ENCODE peak calls at places on chromosome 15, in eight cellular contexts. R is aorta, C is dorsolateral prefrontal cortex, M is right lobe of liver, D is OCI-LY7, A is cardiac muscle cell, X is lung, E is body of pancreas. L is an unnamed sample.

GRCh38 chr15:29708519-29708918 is 113.7 kb downstream of the TJP1 start:
- DNase-seq in R (no peak), C (no peak), M (no peak), D (no peak), A (peak; percentile 33), X (no peak), E (no peak), L (no peak)

GRCh38 chr15:47293763-47294162 is 423.5 kb upstream of the SEMA6D start:
- DNase-seq in R (peak; percentile 84), C (no peak), M (peak; percentile 71), D (no peak), A (peak; percentile 96), X (peak; percentile 64), E (peak; percentile 50), L (peak; percentile 29)

GRCh38 chr15:42348083-42348482 is 11.2 kb upstream of the CAPN3 start:
- DNase-seq in R (no peak), C (no peak), M (no peak), D (no peak), A (peak; percentile 32), X (no peak), E (no peak), L (no peak)

GRCh38 chr15:100711479-100712130 is 109.2 kb downstream of the ASB7 start:
- DNase-seq in R (no peak), C (no peak), M (no peak), D (no peak), A (no peak), X (no peak), E (no peak), L (no peak)

GRCh38 chr15:32030795-32031194 is 480 bp downstream of the CHRNA7 start:
- DNase-seq in R (no peak), C (no peak), M (no peak), D (no peak), A (peak; percentile 5), X (no peak), E (peak; percentile 14), L (no peak)

GRCh38 chr15:65365229-65365628 is 12.6 kb downstream of the IGDCC3 start:
- DNase-seq in R (no peak), C (no peak), M (peak; percentile 29), D (no peak), A (no peak), X (no peak), E (no peak), L (no peak)

GRCh38 chr15:34043813-34044212 is 4.8 kb upstream of the AVEN start:
- DNase-seq in R (no peak), C (no peak), M (no peak), D (no peak), A (no peak), X (no peak), E (no peak), L (no peak)

GRCh38 chr15:100661161-100661560 is 58.8 kb downstream of the ASB7 start:
- DNase-seq in R (no peak), C (no peak), M (no peak), D (no peak), A (no peak), X (no peak), E (no peak), L (no peak)

GRCh38 chr15:65184944-65185717 is at the start of gene CLPX:
- DNase-seq in R (peak; percentile 96), C (peak; percentile 74), M (peak; percentile 97), D (peak; percentile 92), A (peak; percentile 98), X (peak; percentile 92), E (peak; percentile 98), L (peak; percentile 93)

DNA sequence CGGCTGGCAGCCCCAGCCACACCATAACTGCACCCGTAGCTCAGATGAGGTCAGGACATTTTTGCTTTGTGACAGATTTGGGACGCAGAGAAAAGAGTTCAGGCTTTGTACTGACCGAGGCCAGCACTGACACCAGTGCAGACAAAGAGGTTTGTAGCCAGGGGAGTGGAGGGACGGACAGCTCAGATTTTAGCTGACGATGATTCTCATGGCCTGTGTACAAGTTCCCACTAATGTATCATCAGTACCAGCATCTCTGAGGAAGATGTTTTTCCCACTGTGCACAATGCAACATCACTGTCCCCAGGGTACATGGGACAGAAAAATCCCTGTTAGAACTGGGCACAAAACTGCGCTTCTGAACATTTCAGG is 112.7 kb downstream of the SLCO3A1 start:
- DNase-seq in R (no peak), C (no peak), M (no peak), D (no peak), A (no peak), X (no peak), E (no peak), L (no peak)
- H3K4me3 ChIP-seq in R (no peak overlapping the region), C (no peak overlapping the region), M (no peak overlapping the region), D (no peak overlapping the region), A (no peak overlapping the region), X (no peak overlapping the region), E (no peak overlapping the region), L (no peak overlapping the region)

GRCh38 chr15:63544253-63545026 is 40.0 kb downstream of the USP3 start:
- DNase-seq in R (no peak), C (no peak), M (no peak), D (peak; percentile 47), A (no peak), X (no peak), E (no peak), L (no peak)

GRCh38 chr15:63535689-63536088 is 31.3 kb downstream of the USP3 start:
- DNase-seq in R (no peak), C (no peak), M (no peak), D (no peak), A (no peak), X (no peak), E (no peak), L (no peak)

GRCh38 chr15:63538876-63539275 is 34.5 kb downstream of the USP3 start:
- DNase-seq in R (no peak), C (no peak), M (no peak), D (no peak), A (no peak), X (no peak), E (no peak), L (no peak)

GRCh38 chr15:63539517-63539916 is 35.1 kb downstream of the USP3 start:
- DNase-seq in R (no peak), C (no peak), M (no peak), D (no peak), A (peak; percentile 65), X (no peak), E (peak; percentile 44), L (peak; percentile 58)
- H3K4me3 ChIP-seq in R (no peak overlapping the region), C (no peak overlapping the region), M (no peak overlapping the region), D (no peak overlapping the region), A (no peak overlapping the region), X (no peak overlapping the region), E (no peak overlapping the region), L (no peak overlapping the region)

GRCh38 chr15:67249830-67250229 is 4.6 kb downstream of the AAGAB start:
- DNase-seq in R (no peak), C (no peak), M (no peak), D (no peak), A (no peak), X (no peak), E (no peak), L (no peak)
- H3K4me3 ChIP-seq in R (no peak overlapping the region), C (no peak overlapping the region), M (no peak overlapping the region), D (no peak overlapping the region), A (no peak overlapping the region), X (no peak overlapping the region), E (no peak overlapping the region), L (no peak overlapping the region)

GRCh38 chr15:52021128-52021671 is 2.2 kb downstream of the MAPK6 start:
- DNase-seq in R (peak; percentile 62), C (no peak), M (no peak), D (peak; percentile 61), A (peak; percentile 93), X (peak; percentile 45), E (peak; percentile 87), L (peak; percentile 47)

GRCh38 chr15:52020253-52021085 is 1.4 kb downstream of the MAPK6 start:
- DNase-seq in R (no peak), C (no peak), M (no peak), D (peak; percentile 49), A (peak; percentile 44), X (no peak), E (no peak), L (no peak)

GRCh38 chr15:52019394-52020252 is 604 bp downstream of the MAPK6 start:
- DNase-seq in R (peak; percentile 93), C (peak; percentile 64), M (peak; percentile 94), D (peak; percentile 74), A (peak; percentile 92), X (peak; percentile 83), E (peak; percentile 90), L (peak; percentile 92)

GRCh38 chr15:52018693-52019393 is at the start of gene MAPK6:
- DNase-seq in R (peak; percentile 95), C (peak; percentile 86), M (peak; percentile 95), D (peak; percentile 94), A (peak; percentile 97), X (peak; percentile 92), E (peak; percentile 95), L (peak; percentile 95)

GRCh38 chr15:52018244-52018643 is 775 bp upstream of the MAPK6 start:
- DNase-seq in R (no peak), C (no peak), M (no peak), D (no peak), A (no peak), X (no peak), E (no peak), L (no peak)
- H3K4me3 ChIP-seq in R (no peak overlapping the region), C (peak overlapping the region; percentile 67), M (no peak overlapping the region), D (peak overlapping the region; percentile 82), A (no peak overlapping the region), X (no peak overlapping the region), E (no peak overlapping the region), L (no peak overlapping the region)

DNA sequence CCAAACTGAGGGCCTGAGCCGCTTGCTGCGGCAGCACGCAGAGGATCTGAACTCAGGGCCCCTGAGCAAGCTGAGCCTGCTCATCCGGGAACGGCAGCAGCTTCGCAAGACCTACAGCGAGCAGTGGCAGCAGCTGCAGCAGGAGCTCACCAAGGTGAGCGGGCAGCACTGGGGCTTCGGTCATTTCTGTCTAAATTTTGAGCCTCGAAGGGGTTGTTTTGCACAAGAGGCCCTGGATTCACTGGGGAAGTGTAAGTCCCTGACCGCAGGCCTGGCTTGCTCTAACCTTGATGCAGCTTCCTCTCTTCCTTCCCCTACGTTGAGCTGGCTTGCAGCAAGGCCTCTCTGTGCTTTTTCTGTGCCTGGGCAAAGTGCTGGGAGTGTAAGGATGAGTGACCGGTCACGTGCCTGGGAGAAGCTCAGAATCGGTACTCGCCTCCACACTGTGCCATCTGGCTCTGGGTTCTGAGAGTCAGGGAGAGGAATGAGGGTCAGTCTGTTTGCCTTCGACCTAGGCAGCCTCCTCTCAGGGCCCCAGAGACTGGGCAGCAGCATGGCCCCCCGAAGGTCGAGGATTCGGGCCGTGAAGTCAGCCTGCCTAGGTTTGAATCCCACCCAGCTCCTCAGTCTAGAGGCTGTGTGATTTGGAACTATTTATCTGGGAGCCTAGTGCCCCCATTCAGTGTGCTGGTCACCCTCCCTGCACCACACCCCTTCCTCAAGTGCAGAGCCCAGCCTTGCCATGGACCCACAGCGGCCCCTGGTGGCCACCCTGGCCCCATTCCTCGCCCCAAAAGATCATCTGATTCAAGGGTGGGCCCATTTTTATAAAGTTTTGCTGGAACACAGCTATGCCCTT is 1.4 kb downstream of the FES start:
- DNase-seq in R (peak; percentile 89), C (peak; percentile 76), M (peak; percentile 83), D (peak; percentile 80), A (peak; percentile 73), X (peak; percentile 81), E (peak; percentile 70), L (peak; percentile 81)
- H3K4me3 ChIP-seq in R (no peak overlapping the region), C (no peak overlapping the region), M (peak overlapping the region; percentile 59), D (no peak overlapping the region), A (no peak overlapping the region), X (peak overlapping the region; percentile 73), E (no peak overlapping the region), L (peak overlapping the region; percentile 56)